ENCODE peak calls at places on chromosome 5, in five cellular contexts. One of them, this sample, is unnamed.
A peak's percentile ranks its signal among the peaks of the same experiment; 100 is the strongest.

GRCh38 chr5:6781711-6782110 is 68.5 kb downstream of the TENT4A start:
- DNase-seq in HT1080: peak; percentile 38
- DNase-seq in KBM-7: no peak
- DNase-seq in T1000: no peak
- DNase-seq in head of caudate nucleus: no peak
- DNase-seq in this sample: no peak

GRCh38 chr5:175003531-175003930 is 279.1 kb downstream of the MSX2 start:
- DNase-seq in HT1080: no peak
- DNase-seq in KBM-7: no peak
- DNase-seq in T1000: no peak
- DNase-seq in head of caudate nucleus: no peak
- DNase-seq in this sample: no peak

GRCh38 chr5:143775258-143775657 is 36.7 kb upstream of the HMHB1 start:
- DNase-seq in HT1080: peak; percentile 47
- DNase-seq in KBM-7: no peak
- DNase-seq in T1000: no peak
- DNase-seq in head of caudate nucleus: no peak
- DNase-seq in this sample: no peak

GRCh38 chr5:138338411-138339085 is 482 bp downstream of the FAM53C start:
- DNase-seq in HT1080: no peak
- DNase-seq in KBM-7: peak; percentile 32
- DNase-seq in T1000: no peak
- DNase-seq in head of caudate nucleus: no peak
- DNase-seq in this sample: peak; percentile 26

GRCh38 chr5:72185717-72186388 is 78.6 kb downstream of the MAP1B start:
- DNase-seq in HT1080: no peak
- DNase-seq in KBM-7: no peak
- DNase-seq in T1000: no peak
- DNase-seq in head of caudate nucleus: no peak
- DNase-seq in this sample: no peak

GRCh38 chr5:140402258-140403074 is 833 bp downstream of the ANKHD1 start:
- DNase-seq in HT1080: peak; percentile 60
- DNase-seq in KBM-7: peak; percentile 83
- DNase-seq in T1000: peak; percentile 3
- DNase-seq in head of caudate nucleus: peak; percentile 51
- DNase-seq in this sample: peak; percentile 55

GRCh38 chr5:56314536-56314935 is 81.4 kb upstream of the ANKRD55 start:
- DNase-seq in HT1080: peak; percentile 9
- DNase-seq in KBM-7: no peak
- DNase-seq in T1000: no peak
- DNase-seq in head of caudate nucleus: no peak
- DNase-seq in this sample: no peak

GRCh38 chr5:131382407-131383395 is 118.8 kb downstream of the CDC42SE2 start:
- DNase-seq in HT1080: peak; percentile 69
- DNase-seq in KBM-7: peak; percentile 84
- DNase-seq in T1000: no peak
- DNase-seq in head of caudate nucleus: no peak
- DNase-seq in this sample: peak; percentile 70

GRCh38 chr5:151492729-151493128 is 45.3 kb downstream of the SLC36A1 start:
- DNase-seq in HT1080: peak; percentile 57
- DNase-seq in KBM-7: no peak
- DNase-seq in T1000: no peak
- DNase-seq in head of caudate nucleus: no peak
- DNase-seq in this sample: no peak

GRCh38 chr5:104430977-104431620 is 868.5 kb upstream of the NUDT12 start:
- DNase-seq in HT1080: no peak
- DNase-seq in KBM-7: no peak
- DNase-seq in T1000: no peak
- DNase-seq in head of caudate nucleus: no peak
- DNase-seq in this sample: no peak

GRCh38 chr5:145775893-145776444 is 59.2 kb downstream of the PRELID2 start:
- DNase-seq in HT1080: peak; percentile 88
- DNase-seq in KBM-7: no peak
- DNase-seq in T1000: peak; percentile 16
- DNase-seq in head of caudate nucleus: no peak
- DNase-seq in this sample: no peak

GRCh38 chr5:74279244-74279643 is 361.3 kb downstream of the ENC1 start:
- DNase-seq in HT1080: no peak
- DNase-seq in KBM-7: no peak
- DNase-seq in T1000: no peak
- DNase-seq in head of caudate nucleus: no peak
- DNase-seq in this sample: no peak

GRCh38 chr5:89313804-89314588 is 431.0 kb upstream of the MEF2C start:
- DNase-seq in HT1080: peak; percentile 95
- DNase-seq in KBM-7: peak; percentile 73
- DNase-seq in T1000: peak; percentile 25
- DNase-seq in head of caudate nucleus: no peak
- DNase-seq in this sample: peak; percentile 83

GRCh38 chr5:165258188-165258855 is 1752.9 kb downstream of the MAT2B start:
- DNase-seq in HT1080: no peak
- DNase-seq in KBM-7: no peak
- DNase-seq in T1000: no peak
- DNase-seq in head of caudate nucleus: no peak
- DNase-seq in this sample: no peak

GRCh38 chr5:150413176-150413901 is 629 bp upstream of the CD74 start:
- DNase-seq in HT1080: no peak
- DNase-seq in KBM-7: no peak
- DNase-seq in T1000: no peak
- DNase-seq in head of caudate nucleus: no peak
- DNase-seq in this sample: no peak

GRCh38 chr5:28344803-28345433 is 1306.5 kb upstream of the CDH9 start:
- DNase-seq in HT1080: peak; percentile 15
- DNase-seq in KBM-7: peak; percentile 57
- DNase-seq in T1000: no peak
- DNase-seq in head of caudate nucleus: no peak
- DNase-seq in this sample: peak; percentile 41